ENCODE peak calls at places on chromosomes 6 and 20, in ten cellular contexts. D is heart left ventricle, Y is right lobe of liver, Q is HCT116, C is upper lobe of left lung, G is body of pancreas, K is HepG2, L is A549, Z is GM12878, X is IMR-90. M is an unnamed sample.

GRCh38 chr20:57378646-57379262 is 12.4 kb upstream of the RBM38 start:
- ATAC-seq in L (no peak), Z (no peak), K (no peak), X (no peak), D (no peak), C (no peak), Q (no peak), G (no peak), Y (no peak), M (no peak)

GRCh38 chr6:37369321-37370196 is 15.8 kb downstream of the RNF8 start:
- ATAC-seq in C (no peak), G (no peak), L (no peak), Q (no peak), X (peak; percentile 53), K (peak; percentile 77), D (no peak), Z (no peak), Y (peak; percentile 56), M (no peak)

GRCh38 chr6:14451594-14452374 is 334.2 kb downstream of the CD83 start:
- ATAC-seq in K (no peak), X (no peak), Q (no peak), G (no peak), Z (no peak), C (no peak), Y (no peak), L (no peak), D (no peak), M (no peak)

GRCh38 chr6:63467247-63467954 is 104.9 kb upstream of the LOC128125822 start:
- ATAC-seq in K (no peak), Q (no peak), Y (peak; percentile 54), Z (no peak), L (no peak), C (no peak), G (no peak), X (no peak), D (no peak), M (no peak)

GRCh38 chr6:75870389-75870788 is 121.3 kb downstream of the MYO6 start:
- ATAC-seq in X (peak; percentile 65), D (no peak), C (no peak), G (no peak), Z (no peak), K (no peak), Q (no peak), Y (no peak), L (no peak), M (no peak)

GRCh38 chr6:143514996-143515760 is 3.7 kb upstream of the FUCA2 start:
- ATAC-seq in C (peak; percentile 8), K (no peak), Y (no peak), X (no peak), D (peak; percentile 79), G (no peak), Z (no peak), Q (no peak), L (no peak), M (no peak)

GRCh38 chr6:44262467-44263356 is 2.6 kb downstream of the NFKBIE start:
- ATAC-seq in K (no peak), G (no peak), D (no peak), Q (no peak), L (no peak), Y (no peak), Z (peak; percentile 1), X (no peak), C (no peak), M (no peak)

GRCh38 chr6:138194221-138194620 is 24.1 kb downstream of the PBOV1 start:
- ATAC-seq in Y (no peak), X (no peak), K (no peak), D (no peak), G (peak; percentile 65), L (no peak), C (peak; percentile 47), Z (no peak), Q (no peak), M (no peak)

GRCh38 chr6:3022765-3023662 is 23.3 kb downstream of the NQO2 start:
- ATAC-seq in C (no peak), D (no peak), K (no peak), X (no peak), Q (peak; percentile 5), G (no peak), Y (peak; percentile 8), L (peak; percentile 42), Z (peak; percentile 18), M (peak; percentile 0)

GRCh38 chr6:11609324-11610071 is 71.9 kb downstream of the TMEM170B start:
- ATAC-seq in D (peak; percentile 26), K (no peak), C (peak; percentile 80), Z (no peak), Y (peak; percentile 76), L (peak; percentile 95), Q (no peak), X (peak; percentile 78), G (peak; percentile 40), M (peak; percentile 67)

DNA sequence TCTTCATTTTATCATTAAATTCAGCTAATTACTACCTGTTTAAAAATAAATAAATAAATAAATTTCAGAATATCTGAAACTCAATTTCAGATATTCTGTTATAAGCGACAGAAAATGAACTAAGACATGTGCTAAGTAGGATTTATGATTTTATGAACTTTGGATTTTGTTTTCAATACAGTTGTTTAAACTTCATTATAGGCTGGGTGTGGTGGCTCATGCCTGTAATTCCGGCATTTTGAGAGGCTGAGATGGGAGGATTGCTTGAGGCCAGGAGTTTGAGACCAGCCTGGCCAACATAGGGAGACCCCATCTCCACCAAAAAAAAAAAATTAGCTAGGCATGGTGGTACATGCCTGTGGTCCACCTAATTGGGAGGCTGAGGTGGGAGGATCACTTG is 36.0 kb downstream of the AFG1L start:
- ATAC-seq in Y (no peak), X (no peak), D (no peak), C (no peak), Q (no peak), L (no peak), Z (no peak), K (no peak), G (no peak), M (no peak)
- TF ChIP-seq POLR2A in Y (no peak), X (no peak), D (no peak), C (no peak), Q (no peak), L (no peak), Z (no peak), K (no peak), G (no peak), M (no peak)

GRCh38 chr6:41728073-41728936 is 7.1 kb downstream of the TFEB start:
- ATAC-seq in Z (peak; percentile 9), Y (peak; percentile 42), Q (no peak), C (no peak), X (no peak), D (peak; percentile 77), G (peak; percentile 25), L (no peak), K (peak; percentile 62), M (no peak)
- H3K27ac ChIP-seq in Z (peak overlapping the region; percentile 98), Y (no peak overlapping the region), Q (no peak overlapping the region), C (peak overlapping the region; percentile 54), X (no peak overlapping the region), D (peak overlapping the region; percentile 34), G (no peak overlapping the region), L (peak overlapping the region; percentile 43), K (peak overlapping the region; percentile 49), M (no peak overlapping the region)

DNA sequence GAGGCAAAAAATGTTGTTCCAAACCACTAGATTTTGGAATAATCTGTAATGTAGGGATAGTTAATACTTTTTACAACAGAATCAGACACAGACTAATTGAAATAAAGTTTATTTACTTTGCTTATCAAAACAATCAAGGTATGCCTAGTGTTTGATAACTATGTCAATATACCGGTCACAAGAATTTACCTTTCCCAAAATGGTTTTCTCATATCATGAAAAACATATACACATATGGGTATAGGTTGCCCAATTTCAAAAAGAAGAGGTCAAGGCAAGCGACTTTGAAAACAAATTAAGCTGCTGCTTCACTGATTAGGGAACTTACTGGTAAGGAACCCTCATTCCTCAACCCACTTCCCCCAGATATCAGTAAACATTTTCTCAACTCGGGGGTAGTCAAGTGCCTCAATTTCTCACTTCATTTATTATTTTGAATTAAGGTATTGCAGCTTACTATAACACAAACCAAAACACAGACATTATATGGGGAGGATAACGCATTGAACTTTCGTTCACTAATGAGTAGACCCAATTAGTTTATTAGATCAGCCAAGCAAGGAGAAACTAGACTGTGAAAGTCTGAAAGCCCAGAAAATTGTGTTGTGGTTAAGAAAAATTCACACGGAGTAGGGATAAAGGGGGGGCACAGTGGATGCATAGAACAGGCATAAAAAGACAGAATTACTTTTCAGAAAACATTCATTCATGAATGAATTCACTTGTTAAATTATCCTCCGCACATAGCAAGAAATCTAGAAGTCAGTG is 9.0 kb upstream of the ELOVL5 start:
- ATAC-seq in Z (no peak), X (no peak), Q (no peak), L (no peak), Y (no peak), K (no peak), D (no peak), C (no peak), G (no peak), M (no peak)
- H3K4me3 ChIP-seq in Z (no peak overlapping the region), X (no peak overlapping the region), Q (no peak overlapping the region), L (no peak overlapping the region), Y (no peak overlapping the region), K (no peak overlapping the region), D (no peak overlapping the region), C (no peak overlapping the region), G (no peak overlapping the region), M (no peak overlapping the region)

GRCh38 chr20:53655909-53656652 is 62.4 kb upstream of the ZNF217 start:
- ATAC-seq in Q (no peak), X (peak; percentile 44), L (peak; percentile 7), K (no peak), C (no peak), D (no peak), Z (peak; percentile 45), G (no peak), Y (peak; percentile 40), M (no peak)

GRCh38 chr20:53652859-53653520 is 59.4 kb upstream of the ZNF217 start:
- ATAC-seq in G (no peak), L (peak; percentile 37), K (no peak), D (no peak), X (no peak), Q (no peak), Z (peak; percentile 43), C (no peak), Y (no peak), M (no peak)

GRCh38 chr20:53656653-53657288 is 63.1 kb upstream of the ZNF217 start:
- ATAC-seq in D (no peak), Y (no peak), C (no peak), K (no peak), L (no peak), G (no peak), Q (no peak), X (no peak), Z (no peak), M (no peak)

GRCh38 chr20:53654932-53655674 is 61.5 kb upstream of the ZNF217 start:
- ATAC-seq in Z (peak; percentile 10), X (no peak), C (no peak), Q (no peak), Y (peak; percentile 15), K (no peak), D (no peak), L (peak; percentile 51), G (peak; percentile 33), M (no peak)

DNA sequence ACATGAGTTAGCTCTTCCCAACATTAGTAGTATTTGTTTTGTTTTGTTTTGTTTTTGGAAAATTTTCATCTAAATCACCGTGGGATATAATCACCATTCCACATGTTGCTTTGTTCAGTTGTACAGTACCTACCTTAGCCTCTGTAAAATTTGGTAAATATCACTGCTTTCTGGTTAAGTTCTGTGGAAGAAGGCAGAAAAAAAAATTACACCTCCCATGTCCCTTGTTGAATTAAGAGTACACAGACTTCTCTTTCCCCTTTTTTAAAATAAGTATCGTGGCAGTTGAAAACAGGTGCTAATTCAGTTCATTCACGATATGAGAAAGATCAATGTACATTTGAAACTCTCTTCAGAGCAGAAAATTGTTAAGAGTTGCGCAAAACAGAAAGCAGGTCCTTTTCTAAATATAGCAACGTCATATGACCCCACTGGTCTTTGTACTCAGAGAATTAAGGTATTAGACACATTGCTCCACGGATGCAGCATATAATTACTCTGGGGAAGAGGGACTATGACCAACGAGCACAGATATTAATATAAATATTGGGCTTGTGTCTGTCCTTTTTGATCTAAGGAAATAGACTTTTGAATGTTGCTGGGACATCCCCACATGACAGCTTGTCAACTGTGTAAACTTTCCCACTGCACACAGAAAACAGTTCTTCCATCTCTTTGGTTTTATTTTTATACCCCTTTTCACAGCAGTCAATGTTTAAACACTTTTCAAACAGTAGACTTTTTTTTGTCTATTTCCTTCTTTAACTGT is 58.6 kb upstream of the ZNF217 start:
- ATAC-seq in G (peak; percentile 77), X (no peak), C (no peak), Q (no peak), Z (peak; percentile 76), L (peak; percentile 43), K (peak; percentile 95), Y (peak; percentile 90), D (peak; percentile 40), M (no peak)
- TF ChIP-seq POLR2A in G (no peak), X (no peak), C (no peak), Q (no peak), Z (no peak), L (no peak), K (peak; percentile 40), Y (peak; percentile 58), D (no peak), M (no peak)